ENCODE peak calls at places on chromosome 18, in seven cellular contexts. D is AG09309, Z is G401, A is HAP-1, B is fibroblast of pulmonary artery, E is epithelial cell of esophagus, U is HS-5. I is an unnamed sample.

GRCh38 chr18:78717766-78718150 is 261.9 kb upstream of the SALL3 start:
- DNase-seq in Z (no peak), U (no peak), D (no peak), B (no peak), A (no peak), E (no peak), I (no peak)

GRCh38 chr18:54675076-54675475 is 84.0 kb downstream of the DYNAP start:
- DNase-seq in D (no peak), B (no peak), E (no peak), U (no peak), A (no peak), Z (no peak), I (no peak)

GRCh38 chr18:43883886-43884285 is 606.6 kb upstream of the SYT4 start:
- DNase-seq in D (no peak), A (no peak), B (no peak), E (no peak), Z (no peak), U (no peak), I (no peak)

GRCh38 chr18:50231621-50232020 is 34.7 kb downstream of the CFAP53 start:
- DNase-seq in D (no peak), U (no peak), B (no peak), Z (no peak), A (no peak), E (peak), I (no peak)

GRCh38 chr18:76447268-76447890 is 47.7 kb downstream of the ZNF516 start:
- DNase-seq in E (no peak), B (peak), U (no peak), D (no peak), Z (no peak), A (no peak), I (no peak)

GRCh38 chr18:27713037-27713726 is 463.7 kb downstream of the CDH2 start:
- DNase-seq in B (peak), Z (no peak), U (no peak), A (peak), E (no peak), D (no peak), I (no peak)

GRCh38 chr18:55764382-55764781 is 176.4 kb upstream of the TCF4 start:
- DNase-seq in Z (no peak), U (no peak), D (no peak), E (no peak), A (no peak), B (no peak), I (no peak)

GRCh38 chr18:28163201-28163778 is 13.6 kb downstream of the CDH2 start:
- DNase-seq in B (peak), Z (peak), U (no peak), D (no peak), A (peak), E (peak), I (no peak)

GRCh38 chr18:25097119-25098114 is 254.5 kb downstream of the ZNF521 start:
- DNase-seq in Z (no peak), D (no peak), U (no peak), B (peak), A (no peak), E (no peak), I (no peak)

GRCh38 chr18:35345460-35345921 is 1.3 kb upstream of the ZNF24 start:
- DNase-seq in B (peak), E (no peak), Z (peak), U (no peak), D (no peak), A (no peak), I (no peak)

GRCh38 chr18:8794133-8794986 is 89.0 kb downstream of the MTCL1 start:
- DNase-seq in A (peak), U (peak), Z (peak), E (peak), B (no peak), D (peak), I (no peak)

GRCh38 chr18:31185551-31185950 is 22.9 kb upstream of the DSC1 start:
- DNase-seq in A (no peak), D (no peak), Z (no peak), E (peak), U (no peak), B (peak), I (no peak)

GRCh38 chr18:13563390-13563805 is 163.0 kb downstream of the FAM210A start:
- DNase-seq in U (no peak), E (peak), Z (no peak), A (no peak), B (no peak), D (no peak), I (no peak)

I was measured in SW 1271.